ENCODE peak calls at places on chromosomes 3 and 15, in eight cellular contexts. One of them, this sample, is unnamed.
A peak's percentile ranks its signal among the peaks of the same experiment; 100 is the strongest.

GRCh38 chr3:190790185-190790584 is 72.3 kb downstream of the GMNC start:
- DNase-seq in HuH-7: no peak
- DNase-seq in T-helper 1 cell: no peak
- DNase-seq in OCI-LY7: no peak
- DNase-seq in GM13976: no peak
- DNase-seq in ACHN: no peak
- DNase-seq in activated CD4-positive, alpha-beta T cell treated with anti-CD3 and anti-CD28 coated beads for 24 hours: no peak
- DNase-seq in HTR-8/SVneo: no peak
- DNase-seq in this sample: no peak

GRCh38 chr15:86624261-86625036 is 544.8 kb downstream of the AGBL1 start:
- DNase-seq in ACHN: peak; percentile 93
- DNase-seq in GM13976: no peak
- DNase-seq in activated CD4-positive, alpha-beta T cell treated with anti-CD3 and anti-CD28 coated beads for 24 hours: peak; percentile 71
- DNase-seq in OCI-LY7: peak; percentile 1
- DNase-seq in HTR-8/SVneo: peak; percentile 78
- DNase-seq in T-helper 1 cell: peak; percentile 13
- DNase-seq in HuH-7: peak; percentile 61
- DNase-seq in this sample: peak; percentile 4

GRCh38 chr3:10340046-10340445 is 19.1 kb upstream of the SEC13 start:
- DNase-seq in activated CD4-positive, alpha-beta T cell treated with anti-CD3 and anti-CD28 coated beads for 24 hours: no peak
- DNase-seq in OCI-LY7: no peak
- DNase-seq in HTR-8/SVneo: no peak
- DNase-seq in T-helper 1 cell: no peak
- DNase-seq in GM13976: no peak
- DNase-seq in HuH-7: no peak
- DNase-seq in ACHN: no peak
- DNase-seq in this sample: no peak

GRCh38 chr3:178275793-178276192 is 260.4 kb upstream of the KCNMB2 start:
- DNase-seq in ACHN: no peak
- DNase-seq in OCI-LY7: no peak
- DNase-seq in HTR-8/SVneo: no peak
- DNase-seq in T-helper 1 cell: no peak
- DNase-seq in HuH-7: no peak
- DNase-seq in GM13976: no peak
- DNase-seq in activated CD4-positive, alpha-beta T cell treated with anti-CD3 and anti-CD28 coated beads for 24 hours: no peak
- DNase-seq in this sample: no peak

GRCh38 chr15:84648539-84648938 is 5.5 kb downstream of the WDR73 start:
- DNase-seq in ACHN: no peak
- DNase-seq in T-helper 1 cell: no peak
- DNase-seq in OCI-LY7: no peak
- DNase-seq in HTR-8/SVneo: no peak
- DNase-seq in activated CD4-positive, alpha-beta T cell treated with anti-CD3 and anti-CD28 coated beads for 24 hours: no peak
- DNase-seq in HuH-7: no peak
- DNase-seq in GM13976: no peak
- DNase-seq in this sample: no peak

GRCh38 chr3:111739241-111739952 is 119.7 kb upstream of the PHLDB2 start:
- DNase-seq in OCI-LY7: no peak
- DNase-seq in GM13976: no peak
- DNase-seq in T-helper 1 cell: no peak
- DNase-seq in activated CD4-positive, alpha-beta T cell treated with anti-CD3 and anti-CD28 coated beads for 24 hours: no peak
- DNase-seq in ACHN: peak; percentile 73
- DNase-seq in HTR-8/SVneo: peak; percentile 50
- DNase-seq in HuH-7: no peak
- DNase-seq in this sample: no peak

GRCh38 chr3:30368978-30369377 is 237.4 kb upstream of the TGFBR2 start:
- DNase-seq in ACHN: no peak
- DNase-seq in HTR-8/SVneo: no peak
- DNase-seq in GM13976: no peak
- DNase-seq in OCI-LY7: no peak
- DNase-seq in HuH-7: no peak
- DNase-seq in activated CD4-positive, alpha-beta T cell treated with anti-CD3 and anti-CD28 coated beads for 24 hours: no peak
- DNase-seq in T-helper 1 cell: no peak
- DNase-seq in this sample: no peak

GRCh38 chr15:41605566-41605965 is 46.6 kb downstream of the TYRO3 start:
- DNase-seq in T-helper 1 cell: no peak
- DNase-seq in HuH-7: no peak
- DNase-seq in HTR-8/SVneo: no peak
- DNase-seq in ACHN: no peak
- DNase-seq in GM13976: no peak
- DNase-seq in activated CD4-positive, alpha-beta T cell treated with anti-CD3 and anti-CD28 coated beads for 24 hours: no peak
- DNase-seq in OCI-LY7: no peak
- DNase-seq in this sample: no peak

GRCh38 chr15:98609144-98609852 is 39.0 kb upstream of the IGF1R start:
- DNase-seq in HuH-7: no peak
- DNase-seq in GM13976: no peak
- DNase-seq in ACHN: peak; percentile 74
- DNase-seq in activated CD4-positive, alpha-beta T cell treated with anti-CD3 and anti-CD28 coated beads for 24 hours: no peak
- DNase-seq in T-helper 1 cell: no peak
- DNase-seq in OCI-LY7: no peak
- DNase-seq in HTR-8/SVneo: peak; percentile 74
- DNase-seq in this sample: no peak